ENCODE peak calls at places on chromosomes 16 and 17, in eight cellular contexts. K is HCT116, W is stomach, B is transverse colon, L is spleen, M is suprapubic skin, T is endothelial cell of umbilical vein, V is HL-60. F is an unnamed sample.

GRCh38 chr16:16076400-16076901 is 127.0 kb downstream of the ABCC1 start:
- DNase-seq in K (no peak), W (no peak), B (no peak), L (no peak), M (no peak), T (no peak), V (peak), F (no peak)

GRCh38 chr17:28087743-28088142 is 45.3 kb downstream of the NLK start:
- DNase-seq in K (no peak), W (no peak), B (no peak), L (no peak), M (no peak), T (no peak), V (no peak), F (no peak)

GRCh38 chr17:81646869-81647600 is 9.3 kb downstream of the PDE6G start:
- DNase-seq in K (no peak), W (no peak), B (no peak), L (no peak), M (no peak), T (no peak), V (no peak), F (no peak)

GRCh38 chr17:81392909-81393654 is 2.2 kb upstream of the BAHCC1 start:
- DNase-seq in K (no peak), W (no peak), B (no peak), L (no peak), M (no peak), T (peak), V (no peak), F (no peak)

GRCh38 chr17:18981642-18982424 is 22.7 kb downstream of the FAM83G start:
- DNase-seq in K (peak), W (peak), B (peak), L (no peak), M (no peak), T (peak), V (no peak), F (no peak)

GRCh38 chr17:69729937-69730336 is 315.4 kb downstream of the MAP2K6 start:
- DNase-seq in K (no peak), W (no peak), B (no peak), L (no peak), M (no peak), T (no peak), V (no peak), F (no peak)

GRCh38 chr17:70050931-70051330 is 24.1 kb upstream of the KCNJ16 start:
- DNase-seq in K (no peak), W (no peak), B (no peak), L (no peak), M (no peak), T (no peak), V (no peak), F (no peak)

GRCh38 chr17:40309031-40309937 is at the start of gene RARA:
- DNase-seq in K (no peak), W (peak), B (peak), L (peak), M (peak), T (no peak), V (no peak), F (no peak)

GRCh38 chr16:83400234-83400633 is 407.5 kb upstream of the HSBP1 start:
- DNase-seq in K (no peak), W (no peak), B (no peak), L (no peak), M (no peak), T (no peak), V (no peak), F (no peak)

GRCh38 chr17:62679866-62680377 is 52.5 kb downstream of the MRC2 start:
- DNase-seq in K (no peak), W (no peak), B (no peak), L (no peak), M (peak), T (no peak), V (no peak), F (no peak)

GRCh38 chr17:66185842-66186241 is 6.1 kb downstream of the CEP112 start:
- DNase-seq in K (no peak), W (no peak), B (no peak), L (no peak), M (no peak), T (no peak), V (no peak), F (no peak)

GRCh38 chr17:12982224-12982623 is 35.6 kb downstream of the ELAC2 start:
- DNase-seq in K (no peak), W (no peak), B (no peak), L (no peak), M (no peak), T (no peak), V (peak), F (no peak)

GRCh38 chr16:19886061-19886792 is 1.6 kb upstream of the GPRC5B start:
- DNase-seq in K (peak), W (peak), B (peak), L (peak), M (peak), T (peak), V (peak), F (peak)
- H3K4me3 ChIP-seq in K (no peak), W (peak), B (peak), L (peak), M (peak), T (no peak), V (no peak), F (peak)

GRCh38 chr16:73063854-73064226 is 15.9 kb upstream of the ZFHX3 start:
- DNase-seq in K (no peak), W (no peak), B (no peak), L (no peak), M (no peak), T (peak), V (no peak), F (no peak)

GRCh38 chr16:73063284-73063733 is 15.4 kb upstream of the ZFHX3 start:
- DNase-seq in K (no peak), W (no peak), B (no peak), L (no peak), M (no peak), T (no peak), V (no peak), F (no peak)

GRCh38 chr16:73060948-73061495 is 13.1 kb upstream of the ZFHX3 start:
- DNase-seq in K (no peak), W (no peak), B (no peak), L (no peak), M (no peak), T (no peak), V (no peak), F (no peak)

GRCh38 chr16:73064227-73064995 is 16.5 kb upstream of the ZFHX3 start:
- DNase-seq in K (no peak), W (no peak), B (no peak), L (no peak), M (no peak), T (peak), V (no peak), F (no peak)

DNA sequence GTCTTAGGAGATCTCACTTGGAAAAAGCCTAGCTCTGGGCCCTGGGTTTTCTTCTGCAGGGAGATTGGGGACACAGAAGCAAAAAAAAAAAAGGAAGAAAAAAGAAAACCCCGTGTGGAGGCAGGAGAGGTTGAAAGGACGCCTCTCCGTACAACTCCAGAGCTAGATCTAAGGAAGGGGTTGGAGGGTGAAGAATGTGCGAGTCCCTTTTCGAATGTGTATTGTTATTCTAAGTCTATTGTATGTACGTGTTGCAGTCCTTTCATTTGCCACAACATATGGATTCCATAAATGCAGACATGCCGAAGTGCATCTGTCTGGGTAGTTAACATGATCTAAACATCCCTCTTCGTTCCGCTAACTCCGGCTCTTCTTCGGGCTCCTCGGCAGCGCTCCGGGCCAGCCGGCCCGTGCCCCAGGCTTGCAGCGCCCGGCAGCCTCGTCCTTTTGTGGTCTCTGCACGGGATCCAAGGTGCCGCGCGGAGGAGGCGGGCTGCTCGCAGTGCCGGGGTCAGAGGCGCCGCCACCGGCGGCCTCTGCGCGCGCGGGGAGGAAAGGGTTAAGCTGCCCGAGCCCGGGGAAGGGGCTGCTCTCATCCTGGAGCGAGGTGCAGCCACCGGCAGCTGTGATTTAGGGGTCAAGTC is 14.8 kb upstream of the ZFHX3 start:
- DNase-seq in K (no peak), W (no peak), B (no peak), L (no peak), M (no peak), T (no peak), V (no peak), F (no peak)
- TF ChIP-seq POLR2AphosphoS5 in K (no peak), W (no peak), B (no peak), L (no peak), M (no peak), T (no peak), V (no peak), F (no peak)

GRCh38 chr17:35374766-35375344 is 1.4 kb upstream of the SLFN11 start:
- DNase-seq in K (no peak), W (no peak), B (no peak), L (no peak), M (no peak), T (peak), V (no peak), F (no peak)
- H3K4me3 ChIP-seq in K (no peak), W (peak), B (peak), L (peak), M (peak), T (peak), V (peak), F (peak)

DNA sequence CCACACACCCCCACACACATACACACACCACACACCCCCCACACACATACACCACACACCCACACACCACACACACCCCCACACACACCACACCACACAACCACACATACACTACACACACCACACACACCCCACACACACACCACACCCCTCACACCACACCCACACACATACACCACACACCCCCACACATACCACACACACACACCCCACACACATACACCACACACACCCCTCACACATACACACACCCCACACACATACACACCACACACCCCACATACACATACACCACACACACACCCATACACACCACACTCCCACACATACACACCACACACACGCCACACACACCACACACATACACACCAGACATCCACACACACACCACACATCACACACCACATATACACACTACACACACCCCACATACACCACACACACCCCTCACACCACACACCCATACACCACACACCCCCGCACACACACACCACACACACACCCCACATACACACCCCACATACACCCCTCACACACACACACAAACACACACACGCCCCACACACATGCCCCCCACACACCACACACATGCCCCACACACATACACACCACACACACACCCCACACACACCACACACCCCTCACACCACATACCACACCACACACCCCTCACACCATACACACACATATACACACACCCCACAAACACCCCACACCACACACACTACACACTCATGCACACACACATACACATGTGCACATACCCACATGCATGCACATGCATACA is 25.9 kb upstream of the GSG1L start:
- DNase-seq in K (no peak), W (no peak), B (no peak), L (no peak), M (no peak), T (no peak), V (no peak), F (no peak)
- TF ChIP-seq POLR2AphosphoS5 in K (no peak), W (no peak), B (no peak), L (no peak), M (no peak), T (no peak), V (no peak), F (no peak)

F was measured in SK-N-MC.